ENCODE peak calls at places on chromosomes 3 and 15, in eight cellular contexts. One of them, this sample, is unnamed.

GRCh38 chr3:65473746-65474145 is 565.0 kb downstream of the MAGI1 start:
- DNase-seq in WTC11: no peak
- DNase-seq in psoas muscle: no peak
- DNase-seq in kidney epithelial cell: no peak
- DNase-seq in astrocyte of the spinal cord: peak
- DNase-seq in CD4-positive, alpha-beta T cell: no peak
- DNase-seq in endothelial cell: no peak
- DNase-seq in IMR-90: peak
- DNase-seq in this sample: no peak

GRCh38 chr3:43855674-43856299 is 165.0 kb downstream of the ABHD5 start:
- DNase-seq in endothelial cell: peak
- DNase-seq in IMR-90: peak
- DNase-seq in psoas muscle: no peak
- DNase-seq in astrocyte of the spinal cord: peak
- DNase-seq in CD4-positive, alpha-beta T cell: no peak
- DNase-seq in kidney epithelial cell: no peak
- DNase-seq in WTC11: peak
- DNase-seq in this sample: no peak

GRCh38 chr15:60343221-60343970 is 54.4 kb downstream of the ANXA2 start:
- DNase-seq in WTC11: no peak
- DNase-seq in kidney epithelial cell: no peak
- DNase-seq in endothelial cell: no peak
- DNase-seq in astrocyte of the spinal cord: peak
- DNase-seq in CD4-positive, alpha-beta T cell: no peak
- DNase-seq in IMR-90: no peak
- DNase-seq in psoas muscle: no peak
- DNase-seq in this sample: no peak

GRCh38 chr15:71781179-71781964 is 29.0 kb upstream of the NR2E3 start:
- DNase-seq in astrocyte of the spinal cord: peak
- DNase-seq in CD4-positive, alpha-beta T cell: no peak
- DNase-seq in IMR-90: peak
- DNase-seq in psoas muscle: no peak
- DNase-seq in WTC11: no peak
- DNase-seq in endothelial cell: no peak
- DNase-seq in kidney epithelial cell: no peak
- DNase-seq in this sample: no peak

GRCh38 chr3:15512173-15512572 is 9.3 kb downstream of the COLQ start:
- DNase-seq in CD4-positive, alpha-beta T cell: no peak
- DNase-seq in endothelial cell: no peak
- DNase-seq in astrocyte of the spinal cord: peak
- DNase-seq in kidney epithelial cell: no peak
- DNase-seq in psoas muscle: peak
- DNase-seq in WTC11: no peak
- DNase-seq in IMR-90: peak
- DNase-seq in this sample: no peak

GRCh38 chr15:52343831-52344230 is 48.2 kb upstream of the MYO5C start:
- DNase-seq in CD4-positive, alpha-beta T cell: no peak
- DNase-seq in IMR-90: peak
- DNase-seq in kidney epithelial cell: no peak
- DNase-seq in astrocyte of the spinal cord: peak
- DNase-seq in endothelial cell: no peak
- DNase-seq in psoas muscle: no peak
- DNase-seq in WTC11: no peak
- DNase-seq in this sample: no peak

GRCh38 chr3:85567074-85567676 is 608.4 kb downstream of the CADM2 start:
- DNase-seq in psoas muscle: no peak
- DNase-seq in WTC11: peak
- DNase-seq in IMR-90: peak
- DNase-seq in kidney epithelial cell: no peak
- DNase-seq in endothelial cell: peak
- DNase-seq in CD4-positive, alpha-beta T cell: no peak
- DNase-seq in astrocyte of the spinal cord: peak
- DNase-seq in this sample: no peak

GRCh38 chr3:53159415-53160135 is 1.4 kb upstream of the PRKCD start:
- DNase-seq in psoas muscle: no peak
- DNase-seq in astrocyte of the spinal cord: no peak
- DNase-seq in kidney epithelial cell: no peak
- DNase-seq in endothelial cell: no peak
- DNase-seq in IMR-90: no peak
- DNase-seq in CD4-positive, alpha-beta T cell: no peak
- DNase-seq in WTC11: peak
- DNase-seq in this sample: no peak

GRCh38 chr15:77042955-77043920 is 27.7 kb downstream of the TSPAN3 start:
- DNase-seq in kidney epithelial cell: no peak
- DNase-seq in WTC11: no peak
- DNase-seq in IMR-90: no peak
- DNase-seq in astrocyte of the spinal cord: no peak
- DNase-seq in endothelial cell: no peak
- DNase-seq in CD4-positive, alpha-beta T cell: no peak
- DNase-seq in psoas muscle: no peak
- DNase-seq in this sample: no peak

GRCh38 chr3:112308151-112308911 is 14.3 kb upstream of the SLC9C1 start:
- DNase-seq in kidney epithelial cell: no peak
- DNase-seq in WTC11: no peak
- DNase-seq in CD4-positive, alpha-beta T cell: no peak
- DNase-seq in IMR-90: peak
- DNase-seq in endothelial cell: peak
- DNase-seq in astrocyte of the spinal cord: peak
- DNase-seq in psoas muscle: no peak
- DNase-seq in this sample: no peak

GRCh38 chr15:68525815-68526214 is 53.0 kb upstream of the CORO2B start:
- DNase-seq in astrocyte of the spinal cord: no peak
- DNase-seq in endothelial cell: no peak
- DNase-seq in WTC11: no peak
- DNase-seq in psoas muscle: no peak
- DNase-seq in CD4-positive, alpha-beta T cell: no peak
- DNase-seq in IMR-90: no peak
- DNase-seq in kidney epithelial cell: no peak
- DNase-seq in this sample: no peak

GRCh38 chr3:11037241-11037873 is 44.8 kb downstream of the SLC6A1 start:
- DNase-seq in IMR-90: no peak
- DNase-seq in astrocyte of the spinal cord: no peak
- DNase-seq in psoas muscle: no peak
- DNase-seq in endothelial cell: peak
- DNase-seq in CD4-positive, alpha-beta T cell: no peak
- DNase-seq in kidney epithelial cell: no peak
- DNase-seq in WTC11: no peak
- DNase-seq in this sample: no peak

GRCh38 chr3:144142151-144142855 is 170.7 kb downstream of the DIPK2A start:
- DNase-seq in IMR-90: peak
- DNase-seq in endothelial cell: no peak
- DNase-seq in psoas muscle: no peak
- DNase-seq in kidney epithelial cell: no peak
- DNase-seq in CD4-positive, alpha-beta T cell: no peak
- DNase-seq in astrocyte of the spinal cord: peak
- DNase-seq in WTC11: no peak
- DNase-seq in this sample: peak

GRCh38 chr3:54599741-54600140 is 328.1 kb downstream of the LRTM1 start:
- DNase-seq in endothelial cell: no peak
- DNase-seq in CD4-positive, alpha-beta T cell: no peak
- DNase-seq in kidney epithelial cell: no peak
- DNase-seq in psoas muscle: peak
- DNase-seq in IMR-90: no peak
- DNase-seq in astrocyte of the spinal cord: no peak
- DNase-seq in WTC11: no peak
- DNase-seq in this sample: no peak

GRCh38 chr3:68448510-68449383 is 483.6 kb downstream of the TAFA4 start:
- DNase-seq in WTC11: no peak
- DNase-seq in endothelial cell: no peak
- DNase-seq in kidney epithelial cell: no peak
- DNase-seq in psoas muscle: no peak
- DNase-seq in IMR-90: no peak
- DNase-seq in astrocyte of the spinal cord: no peak
- DNase-seq in CD4-positive, alpha-beta T cell: no peak
- DNase-seq in this sample: no peak
- TF ChIP-seq CTCF in WTC11: no peak
- TF ChIP-seq CTCF in endothelial cell: no peak
- TF ChIP-seq CTCF in kidney epithelial cell: no peak
- TF ChIP-seq CTCF in psoas muscle: no peak
- TF ChIP-seq CTCF in IMR-90: no peak
- TF ChIP-seq CTCF in astrocyte of the spinal cord: no peak
- TF ChIP-seq CTCF in CD4-positive, alpha-beta T cell: no peak
- TF ChIP-seq CTCF in this sample: no peak

GRCh38 chr15:64665179-64665578 is 110.2 kb downstream of the RBPMS2 start:
- DNase-seq in CD4-positive, alpha-beta T cell: no peak
- DNase-seq in kidney epithelial cell: peak
- DNase-seq in IMR-90: no peak
- DNase-seq in endothelial cell: no peak
- DNase-seq in WTC11: no peak
- DNase-seq in astrocyte of the spinal cord: no peak
- DNase-seq in psoas muscle: no peak
- DNase-seq in this sample: no peak
- TF ChIP-seq CTCF in CD4-positive, alpha-beta T cell: no peak
- TF ChIP-seq CTCF in kidney epithelial cell: no peak
- TF ChIP-seq CTCF in IMR-90: no peak
- TF ChIP-seq CTCF in endothelial cell: no peak
- TF ChIP-seq CTCF in WTC11: no peak
- TF ChIP-seq CTCF in astrocyte of the spinal cord: no peak
- TF ChIP-seq CTCF in psoas muscle: no peak
- TF ChIP-seq CTCF in this sample: no peak

GRCh38 chr3:194077602-194078001 is 58.3 kb upstream of the HES1 start:
- DNase-seq in kidney epithelial cell: no peak
- DNase-seq in IMR-90: no peak
- DNase-seq in CD4-positive, alpha-beta T cell: no peak
- DNase-seq in astrocyte of the spinal cord: no peak
- DNase-seq in endothelial cell: no peak
- DNase-seq in psoas muscle: no peak
- DNase-seq in WTC11: no peak
- DNase-seq in this sample: no peak

GRCh38 chr3:194076486-194076885 is 59.5 kb upstream of the HES1 start:
- DNase-seq in endothelial cell: no peak
- DNase-seq in kidney epithelial cell: no peak
- DNase-seq in psoas muscle: no peak
- DNase-seq in WTC11: no peak
- DNase-seq in astrocyte of the spinal cord: no peak
- DNase-seq in CD4-positive, alpha-beta T cell: no peak
- DNase-seq in IMR-90: no peak
- DNase-seq in this sample: no peak

GRCh38 chr3:194075088-194075615 is 60.8 kb upstream of the HES1 start:
- DNase-seq in CD4-positive, alpha-beta T cell: no peak
- DNase-seq in WTC11: no peak
- DNase-seq in kidney epithelial cell: no peak
- DNase-seq in astrocyte of the spinal cord: no peak
- DNase-seq in endothelial cell: no peak
- DNase-seq in IMR-90: no peak
- DNase-seq in psoas muscle: no peak
- DNase-seq in this sample: no peak

GRCh38 chr3:194073926-194074325 is 62.0 kb upstream of the HES1 start:
- DNase-seq in endothelial cell: no peak
- DNase-seq in WTC11: no peak
- DNase-seq in psoas muscle: no peak
- DNase-seq in kidney epithelial cell: no peak
- DNase-seq in IMR-90: no peak
- DNase-seq in astrocyte of the spinal cord: no peak
- DNase-seq in CD4-positive, alpha-beta T cell: no peak
- DNase-seq in this sample: no peak

GRCh38 chr3:194075802-194076460 is 60.0 kb upstream of the HES1 start:
- DNase-seq in kidney epithelial cell: no peak
- DNase-seq in IMR-90: no peak
- DNase-seq in WTC11: no peak
- DNase-seq in astrocyte of the spinal cord: peak
- DNase-seq in CD4-positive, alpha-beta T cell: no peak
- DNase-seq in psoas muscle: no peak
- DNase-seq in endothelial cell: no peak
- DNase-seq in this sample: no peak
- TF ChIP-seq CTCF in kidney epithelial cell: peak
- TF ChIP-seq CTCF in IMR-90: no peak
- TF ChIP-seq CTCF in WTC11: no peak
- TF ChIP-seq CTCF in astrocyte of the spinal cord: no peak
- TF ChIP-seq CTCF in CD4-positive, alpha-beta T cell: no peak
- TF ChIP-seq CTCF in psoas muscle: no peak
- TF ChIP-seq CTCF in endothelial cell: no peak
- TF ChIP-seq CTCF in this sample: no peak

GRCh38 chr3:40505599-40506462 is at the start of gene ZNF620:
- DNase-seq in WTC11: peak
- DNase-seq in astrocyte of the spinal cord: peak
- DNase-seq in endothelial cell: peak
- DNase-seq in IMR-90: peak
- DNase-seq in CD4-positive, alpha-beta T cell: peak
- DNase-seq in psoas muscle: peak
- DNase-seq in kidney epithelial cell: peak
- DNase-seq in this sample: no peak

GRCh38 chr3:40494698-40495097 is 11.1 kb upstream of the ZNF620 start:
- DNase-seq in kidney epithelial cell: no peak
- DNase-seq in astrocyte of the spinal cord: no peak
- DNase-seq in WTC11: no peak
- DNase-seq in endothelial cell: no peak
- DNase-seq in psoas muscle: no peak
- DNase-seq in IMR-90: no peak
- DNase-seq in CD4-positive, alpha-beta T cell: no peak
- DNase-seq in this sample: no peak

GRCh38 chr3:40497288-40497687 is 8.6 kb upstream of the ZNF620 start:
- DNase-seq in astrocyte of the spinal cord: no peak
- DNase-seq in kidney epithelial cell: no peak
- DNase-seq in CD4-positive, alpha-beta T cell: no peak
- DNase-seq in psoas muscle: no peak
- DNase-seq in IMR-90: no peak
- DNase-seq in endothelial cell: no peak
- DNase-seq in WTC11: no peak
- DNase-seq in this sample: no peak

GRCh38 chr3:40504636-40505430 is 1.0 kb upstream of the ZNF620 start:
- DNase-seq in CD4-positive, alpha-beta T cell: no peak
- DNase-seq in WTC11: no peak
- DNase-seq in IMR-90: peak
- DNase-seq in astrocyte of the spinal cord: peak
- DNase-seq in endothelial cell: no peak
- DNase-seq in kidney epithelial cell: peak
- DNase-seq in psoas muscle: no peak
- DNase-seq in this sample: peak

DNA sequence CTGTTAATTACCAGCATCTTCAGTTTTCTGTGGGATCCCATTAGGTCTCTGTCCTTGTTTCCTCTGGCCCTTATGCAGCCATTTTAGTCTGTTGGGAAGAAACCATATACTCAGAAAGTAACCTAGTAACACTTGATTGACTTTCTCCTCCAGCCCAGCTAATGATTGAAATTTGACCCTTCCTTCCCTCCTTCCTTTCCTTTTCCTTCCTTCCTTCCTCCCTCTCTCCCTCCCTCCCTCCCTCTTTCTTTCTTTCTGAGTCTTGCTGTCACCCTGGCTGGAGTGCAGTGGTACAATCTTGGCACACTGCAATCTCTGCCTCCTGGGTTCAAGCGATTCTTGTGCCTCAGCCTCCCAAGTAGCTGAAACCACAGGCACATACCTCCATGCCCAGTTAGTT is 5.9 kb upstream of the ZNF620 start:
- DNase-seq in IMR-90: no peak
- DNase-seq in CD4-positive, alpha-beta T cell: no peak
- DNase-seq in astrocyte of the spinal cord: no peak
- DNase-seq in kidney epithelial cell: no peak
- DNase-seq in WTC11: no peak
- DNase-seq in psoas muscle: no peak
- DNase-seq in endothelial cell: no peak
- DNase-seq in this sample: no peak
- TF ChIP-seq CTCF in IMR-90: no peak
- TF ChIP-seq CTCF in CD4-positive, alpha-beta T cell: no peak
- TF ChIP-seq CTCF in astrocyte of the spinal cord: no peak
- TF ChIP-seq CTCF in kidney epithelial cell: no peak
- TF ChIP-seq CTCF in WTC11: no peak
- TF ChIP-seq CTCF in psoas muscle: no peak
- TF ChIP-seq CTCF in endothelial cell: no peak
- TF ChIP-seq CTCF in this sample: no peak

GRCh38 chr3:158808697-158809096 is 6.8 kb downstream of the MFSD1 start:
- DNase-seq in CD4-positive, alpha-beta T cell: no peak
- DNase-seq in psoas muscle: no peak
- DNase-seq in WTC11: no peak
- DNase-seq in astrocyte of the spinal cord: peak
- DNase-seq in IMR-90: peak
- DNase-seq in kidney epithelial cell: peak
- DNase-seq in endothelial cell: no peak
- DNase-seq in this sample: no peak
- TF ChIP-seq CTCF in CD4-positive, alpha-beta T cell: no peak
- TF ChIP-seq CTCF in psoas muscle: no peak
- TF ChIP-seq CTCF in WTC11: no peak
- TF ChIP-seq CTCF in astrocyte of the spinal cord: no peak
- TF ChIP-seq CTCF in IMR-90: no peak
- TF ChIP-seq CTCF in kidney epithelial cell: no peak
- TF ChIP-seq CTCF in endothelial cell: no peak
- TF ChIP-seq CTCF in this sample: no peak